ENCODE peak calls at places on chromosome 20, in four cellular contexts. One of them, this sample, is unnamed.
A peak's percentile ranks its signal among the peaks of the same experiment; 100 is the strongest.

GRCh38 chr20:57695012-57695411 is 14.8 kb downstream of the PMEPA1 start:
- DNase-seq in breast epithelium: peak; percentile 88
- DNase-seq in sigmoid colon: no peak
- DNase-seq in uterus: no peak
- DNase-seq in this sample: no peak

GRCh38 chr20:50341880-50342637 is 151.4 kb downstream of the CEBPB start:
- DNase-seq in sigmoid colon: no peak
- DNase-seq in breast epithelium: no peak
- DNase-seq in uterus: no peak
- DNase-seq in this sample: peak; percentile 42

GRCh38 chr20:10531848-10532247 is 96.7 kb downstream of the SLX4IP start:
- DNase-seq in uterus: no peak
- DNase-seq in breast epithelium: no peak
- DNase-seq in sigmoid colon: no peak
- DNase-seq in this sample: no peak

GRCh38 chr20:11247943-11248475 is 574.2 kb upstream of the JAG1 start:
- DNase-seq in breast epithelium: no peak
- DNase-seq in uterus: no peak
- DNase-seq in sigmoid colon: no peak
- DNase-seq in this sample: no peak

GRCh38 chr20:22341508-22341907 is 242.9 kb downstream of the FOXA2 start:
- DNase-seq in breast epithelium: no peak
- DNase-seq in uterus: no peak
- DNase-seq in sigmoid colon: no peak
- DNase-seq in this sample: no peak

GRCh38 chr20:31485450-31486339 is 10.6 kb downstream of the REM1 start:
- DNase-seq in breast epithelium: peak; percentile 20
- DNase-seq in uterus: peak; percentile 86
- DNase-seq in sigmoid colon: peak; percentile 90
- DNase-seq in this sample: peak; percentile 58

GRCh38 chr20:38386004-38386403 is 39.7 kb downstream of the LBP start:
- DNase-seq in breast epithelium: no peak
- DNase-seq in sigmoid colon: no peak
- DNase-seq in uterus: no peak
- DNase-seq in this sample: no peak

GRCh38 chr20:19740503-19740902 is 17.6 kb upstream of the RIN2 start:
- DNase-seq in breast epithelium: no peak
- DNase-seq in sigmoid colon: no peak
- DNase-seq in uterus: no peak
- DNase-seq in this sample: no peak

GRCh38 chr20:37285664-37286374 is 3.6 kb upstream of the MANBAL start:
- DNase-seq in uterus: no peak
- DNase-seq in breast epithelium: no peak
- DNase-seq in sigmoid colon: no peak
- DNase-seq in this sample: no peak

GRCh38 chr20:46696791-46697279 is 7.6 kb upstream of the TP53RK start:
- DNase-seq in sigmoid colon: peak; percentile 33
- DNase-seq in breast epithelium: no peak
- DNase-seq in uterus: no peak
- DNase-seq in this sample: no peak

GRCh38 chr20:20368414-20369352 is 779 bp downstream of the INSM1 start:
- DNase-seq in breast epithelium: no peak
- DNase-seq in sigmoid colon: no peak
- DNase-seq in uterus: no peak
- DNase-seq in this sample: no peak

GRCh38 chr20:19594896-19595295 is 163.2 kb upstream of the RIN2 start:
- DNase-seq in breast epithelium: no peak
- DNase-seq in uterus: no peak
- DNase-seq in sigmoid colon: no peak
- DNase-seq in this sample: no peak

GRCh38 chr20:58908216-58908615 is 55.7 kb downstream of the GNAS start:
- DNase-seq in sigmoid colon: no peak
- DNase-seq in breast epithelium: no peak
- DNase-seq in uterus: no peak
- DNase-seq in this sample: no peak

GRCh38 chr20:58906111-58906510 is 53.6 kb downstream of the GNAS start:
- DNase-seq in uterus: no peak
- DNase-seq in sigmoid colon: no peak
- DNase-seq in breast epithelium: no peak
- DNase-seq in this sample: no peak

GRCh38 chr20:58908941-58909340 is 56.4 kb downstream of the GNAS start:
- DNase-seq in sigmoid colon: no peak
- DNase-seq in uterus: no peak
- DNase-seq in breast epithelium: no peak
- DNase-seq in this sample: no peak

GRCh38 chr20:58906894-58907293 is 54.4 kb downstream of the GNAS start:
- DNase-seq in uterus: no peak
- DNase-seq in breast epithelium: no peak
- DNase-seq in sigmoid colon: no peak
- DNase-seq in this sample: no peak

GRCh38 chr20:58907481-58908137 is 55.1 kb downstream of the GNAS start:
- DNase-seq in sigmoid colon: peak; percentile 97
- DNase-seq in uterus: peak; percentile 85
- DNase-seq in breast epithelium: peak; percentile 96
- DNase-seq in this sample: peak; percentile 63
- TF ChIP-seq POLR2A in sigmoid colon: no peak
- TF ChIP-seq POLR2A in uterus: no peak
- TF ChIP-seq POLR2A in breast epithelium: no peak
- TF ChIP-seq POLR2A in this sample: no peak

GRCh38 chr20:61162506-61162905 is 89.6 kb upstream of the CDH4 start:
- DNase-seq in breast epithelium: no peak
- DNase-seq in uterus: no peak
- DNase-seq in sigmoid colon: no peak
- DNase-seq in this sample: no peak

GRCh38 chr20:61163027-61163426 is 89.0 kb upstream of the CDH4 start:
- DNase-seq in breast epithelium: no peak
- DNase-seq in sigmoid colon: no peak
- DNase-seq in uterus: no peak
- DNase-seq in this sample: no peak

GRCh38 chr20:61168605-61169004 is 83.5 kb upstream of the CDH4 start:
- DNase-seq in sigmoid colon: no peak
- DNase-seq in uterus: no peak
- DNase-seq in breast epithelium: no peak
- DNase-seq in this sample: no peak

GRCh38 chr20:61169870-61170269 is 82.2 kb upstream of the CDH4 start:
- DNase-seq in sigmoid colon: no peak
- DNase-seq in uterus: no peak
- DNase-seq in breast epithelium: no peak
- DNase-seq in this sample: no peak

GRCh38 chr20:61166324-61166723 is 85.7 kb upstream of the CDH4 start:
- DNase-seq in uterus: no peak
- DNase-seq in sigmoid colon: no peak
- DNase-seq in breast epithelium: no peak
- DNase-seq in this sample: no peak
- H3K27ac ChIP-seq in uterus: no peak overlapping the region
- H3K27ac ChIP-seq in sigmoid colon: no peak overlapping the region
- H3K27ac ChIP-seq in breast epithelium: no peak overlapping the region
- H3K27ac ChIP-seq in this sample: no peak overlapping the region

DNA sequence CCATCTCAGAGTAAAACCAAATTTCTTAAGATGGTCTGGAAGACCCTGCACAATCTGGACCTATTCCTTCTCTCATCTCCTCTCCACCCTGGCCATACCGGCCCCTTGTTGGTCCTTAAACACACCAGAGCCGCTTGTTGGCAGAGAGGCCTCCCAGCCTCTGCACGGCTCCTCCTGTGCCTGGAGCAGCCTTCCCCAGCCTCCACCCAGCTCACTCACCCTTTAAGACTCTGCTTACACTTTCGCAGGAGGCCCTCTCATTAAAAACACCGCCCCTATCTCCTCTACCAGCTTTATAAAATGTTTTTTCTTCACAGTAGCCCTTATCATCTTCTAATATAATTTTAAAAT is 49.8 kb downstream of the BANF2 start:
- DNase-seq in sigmoid colon: no peak
- DNase-seq in uterus: no peak
- DNase-seq in breast epithelium: no peak
- DNase-seq in this sample: no peak
- H3K4me1 ChIP-seq in sigmoid colon: no peaks in the 10 kb centered on the region
- H3K4me1 ChIP-seq in uterus: no peaks in the 10 kb centered on the region
- H3K4me1 ChIP-seq in breast epithelium: no peaks in the 10 kb centered on the region
- H3K4me1 ChIP-seq in this sample: peaks cover 7% of the 10 kb centered on the region

DNA sequence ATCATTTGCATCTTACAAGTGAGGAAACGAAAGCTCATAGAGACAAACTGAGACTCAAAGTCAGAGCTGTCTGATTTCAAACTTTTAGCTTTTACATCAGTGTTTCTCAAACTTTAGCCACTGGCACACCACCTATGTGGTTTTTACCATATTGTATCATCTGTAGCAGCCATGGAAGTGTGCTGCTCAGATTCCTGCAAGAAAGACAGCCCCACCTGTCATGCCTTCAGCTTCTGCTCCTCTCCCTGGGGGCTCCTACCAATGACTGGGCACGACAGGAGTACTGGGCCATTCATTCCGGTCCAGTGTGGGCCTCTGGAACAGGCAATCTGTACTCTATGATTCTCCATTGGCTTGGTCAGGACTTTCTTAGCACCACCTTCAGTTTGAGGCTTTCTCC is 87.0 kb downstream of the BCAS1 start:
- DNase-seq in uterus: no peak
- DNase-seq in breast epithelium: no peak
- DNase-seq in sigmoid colon: no peak
- DNase-seq in this sample: no peak
- TF ChIP-seq POLR2A in uterus: no peak
- TF ChIP-seq POLR2A in breast epithelium: no peak
- TF ChIP-seq POLR2A in sigmoid colon: no peak
- TF ChIP-seq POLR2A in this sample: no peak

GRCh38 chr20:62489940-62490263 is 14.1 kb upstream of the GATA5 start:
- DNase-seq in sigmoid colon: no peak
- DNase-seq in breast epithelium: no peak
- DNase-seq in uterus: no peak
- DNase-seq in this sample: no peak
- H3K27ac ChIP-seq in sigmoid colon: no peak overlapping the region
- H3K27ac ChIP-seq in breast epithelium: no peak overlapping the region
- H3K27ac ChIP-seq in uterus: no peak overlapping the region
- H3K27ac ChIP-seq in this sample: no peak overlapping the region

GRCh38 chr20:44173846-44174245 is 13.1 kb downstream of the JPH2 start:
- DNase-seq in uterus: no peak
- DNase-seq in breast epithelium: no peak
- DNase-seq in sigmoid colon: no peak
- DNase-seq in this sample: no peak

GRCh38 chr20:44170796-44171410 is 16.1 kb downstream of the JPH2 start:
- DNase-seq in breast epithelium: no peak
- DNase-seq in uterus: no peak
- DNase-seq in sigmoid colon: peak; percentile 8
- DNase-seq in this sample: no peak

GRCh38 chr20:44173116-44173515 is 13.9 kb downstream of the JPH2 start:
- DNase-seq in sigmoid colon: peak; percentile 11
- DNase-seq in breast epithelium: no peak
- DNase-seq in uterus: no peak
- DNase-seq in this sample: no peak

GRCh38 chr20:44171775-44172571 is 15.0 kb downstream of the JPH2 start:
- DNase-seq in breast epithelium: no peak
- DNase-seq in uterus: peak; percentile 3
- DNase-seq in sigmoid colon: peak; percentile 27
- DNase-seq in this sample: no peak

DNA sequence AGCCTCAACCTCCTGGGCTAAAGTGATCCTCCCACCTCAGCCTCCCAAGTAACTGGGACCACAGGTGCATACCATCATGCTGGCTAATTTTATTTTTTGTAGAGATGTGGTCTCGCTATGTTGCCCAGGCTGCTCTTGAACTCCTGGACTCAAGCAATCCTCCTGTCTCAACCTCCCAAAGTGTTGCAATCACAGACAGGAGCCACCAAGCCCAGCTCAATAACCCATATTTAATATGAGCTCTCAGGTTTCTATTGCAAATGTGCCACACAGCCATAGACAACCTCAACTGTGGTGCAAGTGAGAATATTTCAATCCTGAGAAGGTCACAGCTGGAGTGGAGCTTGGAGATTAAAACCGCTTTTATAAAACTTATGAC is 14.4 kb downstream of the JPH2 start:
- DNase-seq in sigmoid colon: peak; percentile 28
- DNase-seq in uterus: no peak
- DNase-seq in breast epithelium: no peak
- DNase-seq in this sample: no peak
- H3K4me1 ChIP-seq in sigmoid colon: no peaks in the 10 kb centered on the region
- H3K4me1 ChIP-seq in uterus: peaks cover 7% of the 10 kb centered on the region
- H3K4me1 ChIP-seq in breast epithelium: no peaks in the 10 kb centered on the region
- H3K4me1 ChIP-seq in this sample: no peaks in the 10 kb centered on the region

DNA sequence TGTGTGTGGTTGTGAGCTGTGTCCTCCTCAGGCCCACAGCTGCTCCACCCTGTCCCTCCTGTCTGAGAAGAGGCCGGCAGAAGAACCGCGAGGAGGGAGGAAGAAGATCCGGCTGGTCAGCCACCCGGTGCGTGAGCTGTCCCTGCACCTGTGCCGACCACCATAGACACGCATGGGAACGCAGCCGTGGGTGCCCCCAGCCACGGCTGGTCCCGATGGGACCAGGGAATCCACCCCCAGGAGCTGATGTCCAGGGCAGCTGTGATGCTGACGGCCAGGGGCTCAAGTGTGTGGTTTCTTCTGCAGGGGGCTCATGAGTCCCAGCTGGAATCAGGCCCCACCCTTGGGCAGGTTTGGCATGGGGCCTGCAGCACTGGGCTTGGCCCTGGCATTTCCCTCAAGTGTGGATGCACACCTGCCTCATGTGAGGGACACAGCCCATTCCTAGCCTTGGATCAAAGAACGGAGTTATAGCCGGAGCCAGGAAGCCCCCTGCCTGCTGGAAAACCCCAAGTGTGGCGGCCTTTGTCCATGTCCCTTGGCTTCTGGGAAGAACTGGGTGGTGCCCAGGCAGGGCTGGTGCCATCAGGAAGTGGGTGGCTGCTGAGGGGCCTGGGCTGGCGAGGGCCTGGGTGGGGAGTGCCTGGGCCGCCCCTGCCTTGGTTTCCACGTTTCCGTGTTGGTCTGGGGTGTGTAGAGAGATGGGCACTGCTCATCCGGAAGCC is 4.6 kb upstream of the TNFRSF6B start:
- DNase-seq in uterus: no peak
- DNase-seq in breast epithelium: no peak
- DNase-seq in sigmoid colon: peak; percentile 64
- DNase-seq in this sample: peak; percentile 51
- TF ChIP-seq POLR2A in uterus: no peak
- TF ChIP-seq POLR2A in breast epithelium: no peak
- TF ChIP-seq POLR2A in sigmoid colon: no peak
- TF ChIP-seq POLR2A in this sample: no peak

GRCh38 chr20:47785900-47786762 is 850 bp upstream of the SULF2 start:
- DNase-seq in sigmoid colon: peak; percentile 87
- DNase-seq in breast epithelium: peak; percentile 54
- DNase-seq in uterus: peak; percentile 79
- DNase-seq in this sample: peak; percentile 76
- H3K27ac ChIP-seq in sigmoid colon: peak overlapping the region; percentile 85
- H3K27ac ChIP-seq in breast epithelium: peak overlapping the region; percentile 93
- H3K27ac ChIP-seq in uterus: peak overlapping the region; percentile 97
- H3K27ac ChIP-seq in this sample: no peak overlapping the region